ENCODE peak calls at places on chromosomes 3 and 15, in five cellular contexts. One of them, this sample, is unnamed.

GRCh38 chr15:84985158-84985557 is 3.5 kb downstream of the PDE8A start:
- DNase-seq in Panc1: no peak
- DNase-seq in stomach: no peak
- DNase-seq in H1: no peak
- DNase-seq in K562: no peak
- DNase-seq in this sample: no peak

GRCh38 chr15:63971427-63971805 is 74.9 kb downstream of the DAPK2 start:
- DNase-seq in Panc1: no peak
- DNase-seq in stomach: no peak
- DNase-seq in H1: no peak
- DNase-seq in K562: peak
- DNase-seq in this sample: no peak

GRCh38 chr3:89165636-89166312 is 58.4 kb downstream of the EPHA3 start:
- DNase-seq in Panc1: no peak
- DNase-seq in stomach: no peak
- DNase-seq in H1: peak
- DNase-seq in K562: no peak
- DNase-seq in this sample: no peak

GRCh38 chr3:195124378-195124985 is 146.5 kb downstream of the XXYLT1 start:
- DNase-seq in Panc1: no peak
- DNase-seq in stomach: no peak
- DNase-seq in H1: no peak
- DNase-seq in K562: no peak
- DNase-seq in this sample: no peak

GRCh38 chr3:122893754-122894668 is 99.1 kb downstream of the SLC49A4 start:
- DNase-seq in Panc1: no peak
- DNase-seq in stomach: no peak
- DNase-seq in H1: no peak
- DNase-seq in K562: no peak
- DNase-seq in this sample: no peak

GRCh38 chr15:81117136-81117535 is 16.9 kb upstream of the CFAP161 start:
- DNase-seq in Panc1: no peak
- DNase-seq in stomach: no peak
- DNase-seq in H1: no peak
- DNase-seq in K562: no peak
- DNase-seq in this sample: no peak

GRCh38 chr3:9750556-9751411 is 1.0 kb downstream of the OGG1 start:
- DNase-seq in Panc1: no peak
- DNase-seq in stomach: no peak
- DNase-seq in H1: no peak
- DNase-seq in K562: peak
- DNase-seq in this sample: no peak

GRCh38 chr3:39433642-39434041 is 27.1 kb downstream of the RPSA start:
- DNase-seq in Panc1: no peak
- DNase-seq in stomach: no peak
- DNase-seq in H1: no peak
- DNase-seq in K562: no peak
- DNase-seq in this sample: no peak

GRCh38 chr3:36542186-36542585 is 161.9 kb downstream of the STAC start:
- DNase-seq in Panc1: no peak
- DNase-seq in stomach: no peak
- DNase-seq in H1: no peak
- DNase-seq in K562: no peak
- DNase-seq in this sample: no peak

GRCh38 chr3:106086636-106087035 is 217.8 kb upstream of the CBLB start:
- DNase-seq in Panc1: no peak
- DNase-seq in stomach: no peak
- DNase-seq in H1: no peak
- DNase-seq in K562: peak
- DNase-seq in this sample: no peak

GRCh38 chr15:99717129-99718024 is 15.9 kb downstream of the LYSMD4 start:
- DNase-seq in Panc1: no peak
- DNase-seq in stomach: no peak
- DNase-seq in H1: no peak
- DNase-seq in K562: no peak
- DNase-seq in this sample: no peak

GRCh38 chr3:50620420-50620819 is 3.5 kb downstream of the MAPKAPK3 start:
- DNase-seq in Panc1: no peak
- DNase-seq in stomach: no peak
- DNase-seq in H1: no peak
- DNase-seq in K562: no peak
- DNase-seq in this sample: no peak

GRCh38 chr3:15284121-15284889 is 48.1 kb downstream of the SH3BP5 start:
- DNase-seq in Panc1: no peak
- DNase-seq in stomach: no peak
- DNase-seq in H1: no peak
- DNase-seq in K562: no peak
- DNase-seq in this sample: no peak

GRCh38 chr3:171227333-171227732 is 200.8 kb upstream of the SLC2A2 start:
- DNase-seq in Panc1: no peak
- DNase-seq in stomach: no peak
- DNase-seq in H1: no peak
- DNase-seq in K562: no peak
- DNase-seq in this sample: no peak

GRCh38 chr3:112126501-112126900 is 6.5 kb downstream of the GCSAM start:
- DNase-seq in Panc1: no peak
- DNase-seq in stomach: no peak
- DNase-seq in H1: peak
- DNase-seq in K562: no peak
- DNase-seq in this sample: no peak

GRCh38 chr3:195221015-195221853 is 49.7 kb downstream of the XXYLT1 start:
- DNase-seq in Panc1: no peak
- DNase-seq in stomach: no peak
- DNase-seq in H1: no peak
- DNase-seq in K562: no peak
- DNase-seq in this sample: no peak

GRCh38 chr3:177579419-177579818 is 382.1 kb upstream of the TBL1XR1 start:
- DNase-seq in Panc1: no peak
- DNase-seq in stomach: no peak
- DNase-seq in H1: no peak
- DNase-seq in K562: no peak
- DNase-seq in this sample: no peak

GRCh38 chr15:89034305-89034704 is 54.0 kb upstream of the ABHD2 start:
- DNase-seq in Panc1: no peak
- DNase-seq in stomach: no peak
- DNase-seq in H1: no peak
- DNase-seq in K562: no peak
- DNase-seq in this sample: no peak

GRCh38 chr3:50028336-50028735 is 60.4 kb upstream of the RBM5 start:
- DNase-seq in Panc1: no peak
- DNase-seq in stomach: no peak
- DNase-seq in H1: no peak
- DNase-seq in K562: no peak
- DNase-seq in this sample: peak

GRCh38 chr15:42581272-42581730 is 5.9 kb downstream of the STARD9 start:
- DNase-seq in Panc1: no peak
- DNase-seq in stomach: peak
- DNase-seq in H1: peak
- DNase-seq in K562: peak
- DNase-seq in this sample: peak

GRCh38 chr3:117681619-117682018 is 972.0 kb downstream of the TUSC7 start:
- DNase-seq in Panc1: no peak
- DNase-seq in stomach: no peak
- DNase-seq in H1: no peak
- DNase-seq in K562: no peak
- DNase-seq in this sample: no peak

GRCh38 chr3:65596511-65597224 is 442.1 kb downstream of the MAGI1 start:
- DNase-seq in Panc1: no peak
- DNase-seq in stomach: no peak
- DNase-seq in H1: no peak
- DNase-seq in K562: no peak
- DNase-seq in this sample: no peak

GRCh38 chr3:73787620-73788019 is 162.9 kb upstream of the PDZRN3 start:
- DNase-seq in Panc1: no peak
- DNase-seq in stomach: no peak
- DNase-seq in H1: no peak
- DNase-seq in K562: no peak
- DNase-seq in this sample: no peak

GRCh38 chr15:77974098-77974414 is 103.5 kb downstream of the TBC1D2B start:
- DNase-seq in Panc1: no peak
- DNase-seq in stomach: peak
- DNase-seq in H1: no peak
- DNase-seq in K562: no peak
- DNase-seq in this sample: no peak

GRCh38 chr3:133488785-133489367 is 84.6 kb upstream of the CDV3 start:
- DNase-seq in Panc1: no peak
- DNase-seq in stomach: no peak
- DNase-seq in H1: no peak
- DNase-seq in K562: no peak
- DNase-seq in this sample: no peak

GRCh38 chr3:163541629-163542028 is 1536.7 kb downstream of the SI start:
- DNase-seq in Panc1: no peak
- DNase-seq in stomach: no peak
- DNase-seq in H1: no peak
- DNase-seq in K562: no peak
- DNase-seq in this sample: no peak

GRCh38 chr15:63296195-63296594 is 18.8 kb downstream of the APH1B start:
- DNase-seq in Panc1: no peak
- DNase-seq in stomach: no peak
- DNase-seq in H1: no peak
- DNase-seq in K562: no peak
- DNase-seq in this sample: no peak

GRCh38 chr15:79009388-79009787 is 64.5 kb upstream of the CTSH start:
- DNase-seq in Panc1: no peak
- DNase-seq in stomach: no peak
- DNase-seq in H1: no peak
- DNase-seq in K562: no peak
- DNase-seq in this sample: no peak

GRCh38 chr3:139586420-139587017 is 47.0 kb upstream of the RBP1 start:
- DNase-seq in Panc1: no peak
- DNase-seq in stomach: no peak
- DNase-seq in H1: no peak
- DNase-seq in K562: no peak
- DNase-seq in this sample: no peak

GRCh38 chr3:97993526-97993925 is 21.3 kb upstream of the RIOX2 start:
- DNase-seq in Panc1: no peak
- DNase-seq in stomach: no peak
- DNase-seq in H1: no peak
- DNase-seq in K562: no peak
- DNase-seq in this sample: no peak

GRCh38 chr3:33044676-33045075 is 52.3 kb downstream of the GLB1 start:
- DNase-seq in Panc1: no peak
- DNase-seq in stomach: no peak
- DNase-seq in H1: no peak
- DNase-seq in K562: no peak
- DNase-seq in this sample: no peak
- H3K27ac ChIP-seq in Panc1: no peak
- H3K27ac ChIP-seq in stomach: no peak
- H3K27ac ChIP-seq in H1: no peak
- H3K27ac ChIP-seq in K562: no peak
- H3K27ac ChIP-seq in this sample: no peak

DNA sequence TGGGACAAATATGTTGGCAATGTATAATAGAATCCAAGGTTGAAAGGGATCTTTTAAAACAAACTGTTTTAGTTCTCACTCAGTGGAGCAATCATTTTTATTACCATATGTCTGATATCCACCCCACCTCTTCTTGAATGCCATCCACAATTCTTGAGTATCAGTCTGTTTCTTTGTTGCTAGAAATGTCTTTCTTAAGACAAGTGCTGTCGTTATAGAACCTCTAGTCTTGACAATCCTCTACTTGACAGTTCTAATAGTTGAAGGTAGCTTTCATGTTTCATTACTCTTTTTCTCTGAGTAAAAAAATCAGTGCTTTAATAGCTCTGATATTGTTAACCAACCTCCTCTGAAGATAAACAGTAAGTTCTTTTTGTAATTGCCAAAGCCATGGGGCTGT is 737.9 kb downstream of the MECOM start:
- DNase-seq in Panc1: no peak
- DNase-seq in stomach: no peak
- DNase-seq in H1: no peak
- DNase-seq in K562: no peak
- DNase-seq in this sample: no peak
- TF ChIP-seq POLR2AphosphoS5 in Panc1: no peak
- TF ChIP-seq POLR2AphosphoS5 in stomach: no peak
- TF ChIP-seq POLR2AphosphoS5 in H1: no peak
- TF ChIP-seq POLR2AphosphoS5 in K562: no peak
- TF ChIP-seq POLR2AphosphoS5 in this sample: no peak

GRCh38 chr3:128590948-128591347 is 59.7 kb downstream of the RPN1 start:
- DNase-seq in Panc1: no peak
- DNase-seq in stomach: no peak
- DNase-seq in H1: no peak
- DNase-seq in K562: no peak
- DNase-seq in this sample: no peak
- TF ChIP-seq CTCF in Panc1: no peak
- TF ChIP-seq CTCF in stomach: no peak
- TF ChIP-seq CTCF in H1: peak
- TF ChIP-seq CTCF in K562: peak
- TF ChIP-seq CTCF in this sample: no peak

DNA sequence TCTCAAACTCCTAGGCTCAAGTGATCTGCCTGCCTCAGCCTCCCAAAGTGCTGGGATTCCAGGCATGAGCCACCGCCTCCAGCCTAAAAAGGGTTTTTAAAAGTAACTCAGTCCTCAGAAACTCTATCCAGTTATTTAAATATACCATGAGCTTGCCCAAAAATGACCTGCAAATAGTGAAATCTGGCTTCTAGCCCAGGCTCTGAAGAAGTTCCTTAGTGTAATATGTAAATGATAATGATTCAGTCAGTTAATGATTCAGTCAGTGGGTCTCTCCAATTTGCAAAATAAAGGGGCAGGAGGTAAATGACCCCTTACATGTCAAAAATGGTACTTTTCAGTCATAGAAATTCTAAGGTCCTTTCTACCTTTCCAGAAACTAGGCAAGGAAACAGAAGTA is 28.8 kb downstream of the LRRC2 start:
- DNase-seq in Panc1: no peak
- DNase-seq in stomach: no peak
- DNase-seq in H1: no peak
- DNase-seq in K562: no peak
- DNase-seq in this sample: no peak
- H3K27ac ChIP-seq in Panc1: no peak
- H3K27ac ChIP-seq in stomach: no peak
- H3K27ac ChIP-seq in H1: no peak
- H3K27ac ChIP-seq in K562: no peak
- H3K27ac ChIP-seq in this sample: no peak

DNA sequence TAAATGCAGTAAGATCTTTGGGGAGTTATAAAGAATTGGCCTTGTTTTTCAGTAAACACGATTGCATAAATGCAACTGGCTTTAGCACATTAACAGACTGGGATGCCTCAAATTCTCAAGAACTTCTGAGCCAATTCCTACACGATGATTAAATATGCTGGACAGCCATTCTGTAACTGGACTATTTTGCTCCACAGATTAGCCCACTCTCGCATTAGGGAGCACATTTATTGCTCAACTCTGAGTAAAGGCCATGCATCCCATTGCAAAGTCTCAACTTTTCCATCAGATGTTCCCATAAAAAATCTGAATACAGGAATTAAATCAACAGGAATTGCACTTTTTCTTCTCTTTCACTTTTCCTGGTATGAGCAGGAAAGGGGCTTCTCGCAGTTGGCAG is 66.7 kb upstream of the PRICKLE2 start:
- DNase-seq in Panc1: no peak
- DNase-seq in stomach: no peak
- DNase-seq in H1: no peak
- DNase-seq in K562: no peak
- DNase-seq in this sample: no peak
- TF ChIP-seq POLR2AphosphoS5 in Panc1: no peak
- TF ChIP-seq POLR2AphosphoS5 in stomach: peak
- TF ChIP-seq POLR2AphosphoS5 in H1: no peak
- TF ChIP-seq POLR2AphosphoS5 in K562: no peak
- TF ChIP-seq POLR2AphosphoS5 in this sample: no peak

GRCh38 chr15:57752426-57752825 is 45.9 kb downstream of the POLR2M start:
- DNase-seq in Panc1: no peak
- DNase-seq in stomach: no peak
- DNase-seq in H1: no peak
- DNase-seq in K562: no peak
- DNase-seq in this sample: no peak
- TF ChIP-seq CTCF in Panc1: no peak
- TF ChIP-seq CTCF in stomach: no peak
- TF ChIP-seq CTCF in H1: peak
- TF ChIP-seq CTCF in K562: peak
- TF ChIP-seq CTCF in this sample: peak